ENCODE peak calls at places on chromosomes 5 and 9, in six cellular contexts. One of them, this sample, is unnamed.

GRCh38 chr5:12883395-12883794 is 979.1 kb upstream of the CTNND2 start:
- ATAC-seq in activated naive CD4-positive, alpha-beta T cell treated with anti-CD3 and anti-CD28 coated beads, Interleukin-2, amount 50 U/mL, for 72 hours: no peak
- ATAC-seq in left lung: no peak
- ATAC-seq in activated T-cell treated with anti-CD3 and anti-CD28 coated beads, Interleukin-2, amount 50 U/mL, for 4 hours: no peak
- ATAC-seq in gastrocnemius medialis: no peak
- ATAC-seq in left cardiac atrium: no peak
- ATAC-seq in this sample: no peak

GRCh38 chr9:13863112-13863511 is 450.8 kb downstream of the NFIB start:
- ATAC-seq in gastrocnemius medialis: peak; percentile 83
- ATAC-seq in activated naive CD4-positive, alpha-beta T cell treated with anti-CD3 and anti-CD28 coated beads, Interleukin-2, amount 50 U/mL, for 72 hours: no peak
- ATAC-seq in activated T-cell treated with anti-CD3 and anti-CD28 coated beads, Interleukin-2, amount 50 U/mL, for 4 hours: no peak
- ATAC-seq in left cardiac atrium: peak; percentile 94
- ATAC-seq in left lung: peak; percentile 75
- ATAC-seq in this sample: no peak

GRCh38 chr5:180908998-180909731 is 10.2 kb downstream of the BTNL8 start:
- ATAC-seq in activated T-cell treated with anti-CD3 and anti-CD28 coated beads, Interleukin-2, amount 50 U/mL, for 4 hours: no peak
- ATAC-seq in left lung: peak; percentile 82
- ATAC-seq in gastrocnemius medialis: no peak
- ATAC-seq in left cardiac atrium: no peak
- ATAC-seq in activated naive CD4-positive, alpha-beta T cell treated with anti-CD3 and anti-CD28 coated beads, Interleukin-2, amount 50 U/mL, for 72 hours: peak; percentile 58
- ATAC-seq in this sample: peak; percentile 85

GRCh38 chr5:80926979-80927656 is 33.0 kb upstream of the RASGRF2 start:
- ATAC-seq in gastrocnemius medialis: no peak
- ATAC-seq in activated T-cell treated with anti-CD3 and anti-CD28 coated beads, Interleukin-2, amount 50 U/mL, for 4 hours: no peak
- ATAC-seq in activated naive CD4-positive, alpha-beta T cell treated with anti-CD3 and anti-CD28 coated beads, Interleukin-2, amount 50 U/mL, for 72 hours: no peak
- ATAC-seq in left cardiac atrium: no peak
- ATAC-seq in left lung: no peak
- ATAC-seq in this sample: no peak

GRCh38 chr9:7212101-7212500 is 454.3 kb downstream of the KDM4C start:
- ATAC-seq in gastrocnemius medialis: no peak
- ATAC-seq in left cardiac atrium: no peak
- ATAC-seq in left lung: no peak
- ATAC-seq in activated naive CD4-positive, alpha-beta T cell treated with anti-CD3 and anti-CD28 coated beads, Interleukin-2, amount 50 U/mL, for 72 hours: no peak
- ATAC-seq in activated T-cell treated with anti-CD3 and anti-CD28 coated beads, Interleukin-2, amount 50 U/mL, for 4 hours: no peak
- ATAC-seq in this sample: no peak

GRCh38 chr5:136236479-136237083 is 43.6 kb upstream of the SMIM32 start:
- ATAC-seq in activated T-cell treated with anti-CD3 and anti-CD28 coated beads, Interleukin-2, amount 50 U/mL, for 4 hours: no peak
- ATAC-seq in activated naive CD4-positive, alpha-beta T cell treated with anti-CD3 and anti-CD28 coated beads, Interleukin-2, amount 50 U/mL, for 72 hours: no peak
- ATAC-seq in left cardiac atrium: no peak
- ATAC-seq in left lung: no peak
- ATAC-seq in gastrocnemius medialis: no peak
- ATAC-seq in this sample: no peak

GRCh38 chr5:67147768-67148167 is 48.8 kb downstream of the CD180 start:
- ATAC-seq in activated naive CD4-positive, alpha-beta T cell treated with anti-CD3 and anti-CD28 coated beads, Interleukin-2, amount 50 U/mL, for 72 hours: no peak
- ATAC-seq in gastrocnemius medialis: no peak
- ATAC-seq in left cardiac atrium: no peak
- ATAC-seq in left lung: no peak
- ATAC-seq in activated T-cell treated with anti-CD3 and anti-CD28 coated beads, Interleukin-2, amount 50 U/mL, for 4 hours: no peak
- ATAC-seq in this sample: no peak

GRCh38 chr9:96022445-96023031 is 147.0 kb downstream of the ERCC6L2 start:
- ATAC-seq in left cardiac atrium: peak; percentile 34
- ATAC-seq in gastrocnemius medialis: no peak
- ATAC-seq in activated naive CD4-positive, alpha-beta T cell treated with anti-CD3 and anti-CD28 coated beads, Interleukin-2, amount 50 U/mL, for 72 hours: no peak
- ATAC-seq in activated T-cell treated with anti-CD3 and anti-CD28 coated beads, Interleukin-2, amount 50 U/mL, for 4 hours: no peak
- ATAC-seq in left lung: peak; percentile 84
- ATAC-seq in this sample: no peak

GRCh38 chr9:8114826-8115225 is 315.2 kb upstream of the DMAC1 start:
- ATAC-seq in left lung: no peak
- ATAC-seq in activated naive CD4-positive, alpha-beta T cell treated with anti-CD3 and anti-CD28 coated beads, Interleukin-2, amount 50 U/mL, for 72 hours: peak; percentile 87
- ATAC-seq in activated T-cell treated with anti-CD3 and anti-CD28 coated beads, Interleukin-2, amount 50 U/mL, for 4 hours: peak; percentile 50
- ATAC-seq in gastrocnemius medialis: no peak
- ATAC-seq in left cardiac atrium: no peak
- ATAC-seq in this sample: no peak

GRCh38 chr5:143093452-143094086 is 309.9 kb downstream of the NR3C1 start:
- ATAC-seq in gastrocnemius medialis: no peak
- ATAC-seq in left cardiac atrium: no peak
- ATAC-seq in activated T-cell treated with anti-CD3 and anti-CD28 coated beads, Interleukin-2, amount 50 U/mL, for 4 hours: no peak
- ATAC-seq in activated naive CD4-positive, alpha-beta T cell treated with anti-CD3 and anti-CD28 coated beads, Interleukin-2, amount 50 U/mL, for 72 hours: no peak
- ATAC-seq in left lung: no peak
- ATAC-seq in this sample: no peak

GRCh38 chr5:151812757-151813309 is 41.1 kb downstream of the G3BP1 start:
- ATAC-seq in left lung: no peak
- ATAC-seq in gastrocnemius medialis: no peak
- ATAC-seq in left cardiac atrium: peak; percentile 83
- ATAC-seq in activated naive CD4-positive, alpha-beta T cell treated with anti-CD3 and anti-CD28 coated beads, Interleukin-2, amount 50 U/mL, for 72 hours: no peak
- ATAC-seq in activated T-cell treated with anti-CD3 and anti-CD28 coated beads, Interleukin-2, amount 50 U/mL, for 4 hours: no peak
- ATAC-seq in this sample: no peak

GRCh38 chr9:90985631-90986030 is 184.0 kb downstream of the SYK start:
- ATAC-seq in left lung: no peak
- ATAC-seq in activated naive CD4-positive, alpha-beta T cell treated with anti-CD3 and anti-CD28 coated beads, Interleukin-2, amount 50 U/mL, for 72 hours: no peak
- ATAC-seq in left cardiac atrium: no peak
- ATAC-seq in gastrocnemius medialis: no peak
- ATAC-seq in activated T-cell treated with anti-CD3 and anti-CD28 coated beads, Interleukin-2, amount 50 U/mL, for 4 hours: no peak
- ATAC-seq in this sample: no peak

GRCh38 chr9:130962418-130963316 is 23.6 kb upstream of the FIBCD1 start:
- ATAC-seq in left lung: peak; percentile 87
- ATAC-seq in activated T-cell treated with anti-CD3 and anti-CD28 coated beads, Interleukin-2, amount 50 U/mL, for 4 hours: no peak
- ATAC-seq in activated naive CD4-positive, alpha-beta T cell treated with anti-CD3 and anti-CD28 coated beads, Interleukin-2, amount 50 U/mL, for 72 hours: no peak
- ATAC-seq in gastrocnemius medialis: no peak
- ATAC-seq in left cardiac atrium: peak; percentile 50
- ATAC-seq in this sample: no peak

This sample was measured in activated CD4-positive, CD25-positive, alpha-beta regulatory T cell treated with anti-CD3 and anti-CD28 coated beads, Interleukin-2, amount 50 U/mL, for 24 hours.